ENCODE peak calls at places on chromosomes 12 and 14, in nine cellular contexts. One of them, this sample, is unnamed.

GRCh38 chr14:32202468-32202865 is 602 bp downstream of the RNU6-8 start:
- DNase-seq in BJ: no peak
- DNase-seq in B cell: no peak
- DNase-seq in H54: no peak
- DNase-seq in T-helper 17 cell: no peak
- DNase-seq in HCT116: no peak
- DNase-seq in amniotic stem cell: no peak
- DNase-seq in progenitor cell of endocrine pancreas: no peak
- DNase-seq in cardiac fibroblast: peak
- DNase-seq in this sample: no peak

GRCh38 chr12:1616233-1617066 is 12.6 kb upstream of the WNT5B start:
- DNase-seq in progenitor cell of endocrine pancreas: no peak
- DNase-seq in cardiac fibroblast: no peak
- DNase-seq in B cell: no peak
- DNase-seq in T-helper 17 cell: no peak
- DNase-seq in HCT116: no peak
- DNase-seq in H54: no peak
- DNase-seq in BJ: no peak
- DNase-seq in amniotic stem cell: no peak
- DNase-seq in this sample: no peak

GRCh38 chr12:59620326-59620725 is 24.5 kb downstream of the SLC16A7 start:
- DNase-seq in H54: no peak
- DNase-seq in BJ: no peak
- DNase-seq in progenitor cell of endocrine pancreas: no peak
- DNase-seq in HCT116: no peak
- DNase-seq in T-helper 17 cell: no peak
- DNase-seq in B cell: no peak
- DNase-seq in cardiac fibroblast: peak
- DNase-seq in amniotic stem cell: no peak
- DNase-seq in this sample: no peak

GRCh38 chr12:76020281-76020680 is 11.3 kb downstream of the PHLDA1 start:
- DNase-seq in H54: no peak
- DNase-seq in cardiac fibroblast: peak
- DNase-seq in progenitor cell of endocrine pancreas: no peak
- DNase-seq in B cell: no peak
- DNase-seq in amniotic stem cell: peak
- DNase-seq in BJ: no peak
- DNase-seq in HCT116: peak
- DNase-seq in T-helper 17 cell: peak
- DNase-seq in this sample: no peak

GRCh38 chr12:122028165-122028591 is 6.5 kb downstream of the BCL7A start:
- DNase-seq in amniotic stem cell: no peak
- DNase-seq in progenitor cell of endocrine pancreas: no peak
- DNase-seq in cardiac fibroblast: no peak
- DNase-seq in T-helper 17 cell: no peak
- DNase-seq in H54: no peak
- DNase-seq in HCT116: no peak
- DNase-seq in B cell: no peak
- DNase-seq in BJ: no peak
- DNase-seq in this sample: no peak

GRCh38 chr12:51951843-51952722 is 584 bp downstream of the ACVR1B start:
- DNase-seq in cardiac fibroblast: peak
- DNase-seq in BJ: no peak
- DNase-seq in progenitor cell of endocrine pancreas: peak
- DNase-seq in B cell: no peak
- DNase-seq in H54: no peak
- DNase-seq in HCT116: no peak
- DNase-seq in amniotic stem cell: no peak
- DNase-seq in T-helper 17 cell: no peak
- DNase-seq in this sample: no peak

GRCh38 chr12:87216436-87216835 is 812.8 kb downstream of the C12orf50 start:
- DNase-seq in T-helper 17 cell: no peak
- DNase-seq in cardiac fibroblast: peak
- DNase-seq in progenitor cell of endocrine pancreas: no peak
- DNase-seq in amniotic stem cell: no peak
- DNase-seq in H54: no peak
- DNase-seq in B cell: no peak
- DNase-seq in HCT116: no peak
- DNase-seq in BJ: no peak
- DNase-seq in this sample: no peak

GRCh38 chr14:75981426-75981825 is 369 bp downstream of the TGFB3 start:
- DNase-seq in cardiac fibroblast: no peak
- DNase-seq in progenitor cell of endocrine pancreas: no peak
- DNase-seq in H54: peak
- DNase-seq in T-helper 17 cell: no peak
- DNase-seq in BJ: no peak
- DNase-seq in B cell: peak
- DNase-seq in amniotic stem cell: no peak
- DNase-seq in HCT116: no peak
- DNase-seq in this sample: peak

GRCh38 chr14:101028971-101029667 is 125.6 kb upstream of the RTL1 start:
- DNase-seq in amniotic stem cell: no peak
- DNase-seq in progenitor cell of endocrine pancreas: no peak
- DNase-seq in T-helper 17 cell: no peak
- DNase-seq in B cell: no peak
- DNase-seq in HCT116: no peak
- DNase-seq in cardiac fibroblast: no peak
- DNase-seq in BJ: no peak
- DNase-seq in H54: no peak
- DNase-seq in this sample: no peak

GRCh38 chr12:79407671-79408622 is 282.8 kb downstream of the PAWR start:
- DNase-seq in H54: no peak
- DNase-seq in cardiac fibroblast: peak
- DNase-seq in BJ: no peak
- DNase-seq in amniotic stem cell: peak
- DNase-seq in HCT116: peak
- DNase-seq in progenitor cell of endocrine pancreas: peak
- DNase-seq in B cell: no peak
- DNase-seq in T-helper 17 cell: no peak
- DNase-seq in this sample: peak

GRCh38 chr14:32662234-32662633 is 276.4 kb upstream of the NPAS3 start:
- DNase-seq in BJ: no peak
- DNase-seq in progenitor cell of endocrine pancreas: no peak
- DNase-seq in amniotic stem cell: no peak
- DNase-seq in HCT116: no peak
- DNase-seq in H54: no peak
- DNase-seq in cardiac fibroblast: peak
- DNase-seq in B cell: no peak
- DNase-seq in T-helper 17 cell: no peak
- DNase-seq in this sample: no peak

GRCh38 chr14:76775695-76776305 is 14.5 kb downstream of the VASH1 start:
- DNase-seq in BJ: no peak
- DNase-seq in cardiac fibroblast: no peak
- DNase-seq in B cell: no peak
- DNase-seq in amniotic stem cell: no peak
- DNase-seq in H54: no peak
- DNase-seq in HCT116: no peak
- DNase-seq in T-helper 17 cell: no peak
- DNase-seq in progenitor cell of endocrine pancreas: no peak
- DNase-seq in this sample: no peak

GRCh38 chr12:6360080-6360571 is 15.2 kb downstream of the SCNN1A start:
- DNase-seq in cardiac fibroblast: no peak
- DNase-seq in HCT116: no peak
- DNase-seq in B cell: no peak
- DNase-seq in T-helper 17 cell: no peak
- DNase-seq in BJ: no peak
- DNase-seq in amniotic stem cell: no peak
- DNase-seq in H54: no peak
- DNase-seq in progenitor cell of endocrine pancreas: no peak
- DNase-seq in this sample: no peak

GRCh38 chr12:16833376-16833775 is 227.4 kb upstream of the LMO3 start:
- DNase-seq in cardiac fibroblast: no peak
- DNase-seq in H54: no peak
- DNase-seq in B cell: no peak
- DNase-seq in BJ: no peak
- DNase-seq in T-helper 17 cell: no peak
- DNase-seq in HCT116: no peak
- DNase-seq in progenitor cell of endocrine pancreas: no peak
- DNase-seq in amniotic stem cell: no peak
- DNase-seq in this sample: no peak

GRCh38 chr14:73789996-73790581 is 61.5 kb upstream of the PTGR2 start:
- DNase-seq in B cell: no peak
- DNase-seq in progenitor cell of endocrine pancreas: no peak
- DNase-seq in amniotic stem cell: peak
- DNase-seq in BJ: peak
- DNase-seq in T-helper 17 cell: no peak
- DNase-seq in HCT116: no peak
- DNase-seq in H54: peak
- DNase-seq in cardiac fibroblast: peak
- DNase-seq in this sample: no peak

GRCh38 chr12:54357802-54358619 is 6.3 kb downstream of the GPR84 start:
- DNase-seq in T-helper 17 cell: no peak
- DNase-seq in cardiac fibroblast: peak
- DNase-seq in BJ: no peak
- DNase-seq in amniotic stem cell: no peak
- DNase-seq in progenitor cell of endocrine pancreas: no peak
- DNase-seq in H54: no peak
- DNase-seq in HCT116: no peak
- DNase-seq in B cell: no peak
- DNase-seq in this sample: peak

This sample was measured in GM12864.